ENCODE peak calls at places on chromosomes 7 and 10, in four cellular contexts. Z is fibroblast of lung, I is RWPE1, R is A673. X is an unnamed sample.

GRCh38 chr10:137031-137430 is 1.8 kb downstream of the ZMYND11 start:
- DNase-seq in I (peak; percentile 30), R (peak; percentile 56), Z (peak; percentile 18), X (peak; percentile 47)

GRCh38 chr7:44569958-44570357 is 3.8 kb downstream of the DDX56 start:
- DNase-seq in R (no peak), I (no peak), Z (no peak), X (no peak)

GRCh38 chr10:119644215-119644826 is 6.9 kb upstream of the BAG3 start:
- DNase-seq in I (no peak), Z (no peak), R (no peak), X (no peak)

GRCh38 chr10:62083413-62083794 is 181.9 kb downstream of the ARID5B start:
- DNase-seq in R (peak; percentile 79), I (peak; percentile 34), Z (peak; percentile 52), X (peak; percentile 49)

GRCh38 chr10:119778776-119779445 is 53.1 kb downstream of the INPP5F start:
- DNase-seq in Z (no peak), I (no peak), R (no peak), X (no peak)

GRCh38 chr10:7374795-7375194 is 36.0 kb downstream of the SFMBT2 start:
- DNase-seq in Z (no peak), R (no peak), I (no peak), X (no peak)

GRCh38 chr10:30027057-30028005 is 32.1 kb downstream of the JCAD start:
- DNase-seq in R (no peak), Z (no peak), I (no peak), X (no peak)

GRCh38 chr7:55100172-55100961 is 81.5 kb downstream of the EGFR start:
- DNase-seq in I (no peak), R (no peak), Z (no peak), X (peak; percentile 89)

GRCh38 chr7:38215734-38216670 is 38.0 kb downstream of the STARD3NL start:
- DNase-seq in R (peak; percentile 92), I (peak; percentile 57), Z (peak; percentile 94), X (peak; percentile 99)

GRCh38 chr10:34319197-34319846 is 495.8 kb downstream of the PARD3 start:
- DNase-seq in Z (peak; percentile 89), I (peak; percentile 75), R (peak; percentile 56), X (peak; percentile 71)

GRCh38 chr7:106717997-106718871 is 57.3 kb upstream of the CCDC71L start:
- DNase-seq in Z (peak; percentile 99), R (peak; percentile 97), I (peak; percentile 90), X (peak; percentile 57)

GRCh38 chr7:6246257-6246917 is 26.0 kb downstream of the CYTH3 start:
- DNase-seq in Z (peak; percentile 60), R (no peak), I (no peak), X (no peak)

GRCh38 chr10:132185601-132186487 is 904 bp upstream of the DPYSL4 start:
- DNase-seq in R (no peak), Z (peak; percentile 20), I (peak; percentile 71), X (no peak)

GRCh38 chr7:142770720-142771352 is at the start of gene PRSS2:
- DNase-seq in Z (no peak), R (no peak), I (no peak), X (no peak)

GRCh38 chr10:6119423-6119822 is 30.6 kb downstream of the RBM17 start:
- DNase-seq in I (no peak), R (no peak), Z (peak; percentile 17), X (no peak)

GRCh38 chr10:57807906-57808305 is 459.8 kb downstream of the IPMK start:
- DNase-seq in R (no peak), Z (no peak), I (no peak), X (no peak)

GRCh38 chr10:26044123-26044749 is 110.2 kb downstream of the MYO3A start:
- DNase-seq in R (peak; percentile 58), Z (peak; percentile 53), I (no peak), X (peak; percentile 11)

GRCh38 chr10:79045566-79046175 is 23.1 kb upstream of the ZMIZ1 start:
- DNase-seq in Z (no peak), I (no peak), R (no peak), X (no peak)

GRCh38 chr10:113441871-113442270 is 111.0 kb upstream of the HABP2 start:
- DNase-seq in I (no peak), Z (no peak), R (no peak), X (no peak)

GRCh38 chr10:49690673-49691356 is 11.4 kb downstream of the C10orf53 start:
- DNase-seq in Z (no peak), I (no peak), R (no peak), X (no peak)

GRCh38 chr7:150556521-150557138 is 10.6 kb upstream of the GIMAP4 start:
- DNase-seq in R (no peak), I (no peak), Z (no peak), X (no peak)
- H3K27ac ChIP-seq in R (no peak overlapping the region), I (no peak overlapping the region), Z (no peak overlapping the region), X (no peak overlapping the region)

GRCh38 chr7:74267756-74268565 is 13.8 kb upstream of the RFC2 start:
- DNase-seq in R (no peak), Z (no peak), I (no peak), X (no peak)
- H3K27ac ChIP-seq in R (no peak overlapping the region), Z (no peak overlapping the region), I (peak overlapping the region; percentile 5), X (no peak overlapping the region)

GRCh38 chr7:95267754-95268153 is 56.6 kb downstream of the PON1 start:
- DNase-seq in I (no peak), Z (peak; percentile 24), R (no peak), X (no peak)

GRCh38 chr7:95265634-95266033 is 58.7 kb downstream of the PON1 start:
- DNase-seq in Z (no peak), R (no peak), I (no peak), X (no peak)

GRCh38 chr7:95264225-95264927 is 60.0 kb downstream of the PON1 start:
- DNase-seq in Z (peak; percentile 78), I (peak; percentile 13), R (peak; percentile 5), X (peak; percentile 79)

GRCh38 chr7:95262875-95263274 is 61.5 kb downstream of the PON1 start:
- DNase-seq in I (no peak), R (no peak), Z (no peak), X (no peak)

GRCh38 chr7:95263803-95264202 is 60.5 kb downstream of the PON1 start:
- DNase-seq in R (no peak), I (no peak), Z (no peak), X (no peak)
- H3K27ac ChIP-seq in R (no peak overlapping the region), I (no peak overlapping the region), Z (no peak overlapping the region), X (peak overlapping the region; percentile 66)

GRCh38 chr7:140327261-140327661 is 71.1 kb downstream of the SLC37A3 start:
- DNase-seq in Z (no peak), I (no peak), R (no peak), X (no peak)
- H3K27ac ChIP-seq in Z (no peak overlapping the region), I (no peak overlapping the region), R (no peak overlapping the region), X (no peak overlapping the region)

DNA sequence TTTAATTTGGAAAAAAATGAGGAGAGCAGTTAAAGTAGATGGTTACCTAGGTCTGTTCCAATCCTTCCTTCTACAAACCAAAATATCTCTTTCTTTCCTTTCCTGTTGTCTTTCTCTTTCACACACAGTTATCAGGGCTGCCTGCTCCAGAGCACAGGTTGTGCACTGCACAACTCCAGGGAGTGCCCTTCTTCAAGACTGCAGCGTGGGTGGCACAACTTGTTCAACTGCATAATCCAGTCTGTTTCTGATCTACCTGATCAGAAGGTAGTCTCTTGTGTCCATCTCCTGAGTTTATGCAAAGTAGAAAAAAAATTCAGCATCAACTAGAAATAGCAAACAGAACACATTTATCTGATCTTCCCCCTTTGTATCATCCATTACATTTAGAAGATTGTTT is 78.1 kb upstream of the COL13A1 start:
- DNase-seq in Z (no peak), I (no peak), R (no peak), X (no peak)
- H3K27ac ChIP-seq in Z (no peak overlapping the region), I (no peak overlapping the region), R (no peak overlapping the region), X (no peak overlapping the region)

GRCh38 chr10:87658858-87659555 is 671 bp upstream of the PAPSS2 start:
- DNase-seq in Z (no peak), I (no peak), R (no peak), X (no peak)
- H3K27ac ChIP-seq in Z (no peak overlapping the region), I (peak overlapping the region; percentile 9), R (no peak overlapping the region), X (no peak overlapping the region)

GRCh38 chr10:103718247-103718620 is 137.1 kb downstream of the SH3PXD2A start:
- DNase-seq in I (no peak), Z (no peak), R (no peak), X (no peak)
- H3K27ac ChIP-seq in I (peak overlapping the region; percentile 73), Z (no peak overlapping the region), R (no peak overlapping the region), X (no peak overlapping the region)

X was measured in SJCRH30.